ENCODE peak calls at places on chromosomes 2 and 18, in seven cellular contexts. Z is effector CD8-positive, alpha-beta T cell; W is stromal cell of bone marrow; G is naive thymus-derived CD4-positive, alpha-beta T cell; J is NCI-H2107; H is activated gamma-delta T cell treated with Interleukin-2 at 50 U/mL for 16 hours; I is cardiac fibroblast. E is an unnamed sample.

GRCh38 chr2:3313845-3314375 is 63.7 kb downstream of the EIPR1 start:
- DNase-seq in H (no peak), J (peak; percentile 9), G (no peak), Z (no peak), I (peak; percentile 12), W (no peak), E (no peak)

GRCh38 chr18:59751186-59751585 is 54.0 kb upstream of the CCBE1 start:
- DNase-seq in W (no peak), I (no peak), H (no peak), J (no peak), G (no peak), Z (no peak), E (no peak)

GRCh38 chr2:11248-11941 is 34.9 kb downstream of the FAM110C start:
- DNase-seq in H (peak; percentile 55), Z (peak; percentile 41), J (no peak), I (peak; percentile 13), W (no peak), G (peak; percentile 38), E (peak; percentile 40)

GRCh38 chr2:227324671-227325055 is 388 bp upstream of the MFF start:
- DNase-seq in I (no peak), W (no peak), J (no peak), Z (no peak), G (no peak), H (no peak), E (no peak)

GRCh38 chr2:26008095-26008494 is 25.8 kb upstream of the RAB10 start:
- DNase-seq in G (no peak), H (no peak), W (no peak), J (no peak), Z (no peak), I (no peak), E (no peak)

GRCh38 chr18:79567481-79568147 is 112.0 kb upstream of the CTDP1 start:
- DNase-seq in G (no peak), W (peak; percentile 57), H (no peak), I (peak; percentile 91), Z (no peak), J (peak; percentile 65), E (no peak)

GRCh38 chr2:211132586-211132985 is 576.2 kb downstream of the CPS1 start:
- DNase-seq in H (no peak), W (no peak), G (no peak), J (no peak), Z (no peak), I (peak; percentile 51), E (no peak)

GRCh38 chr18:48222118-48222517 is 187.1 kb downstream of the ZBTB7C start:
- DNase-seq in J (peak; percentile 98), W (peak; percentile 10), Z (no peak), H (no peak), I (peak; percentile 66), G (no peak), E (no peak)

GRCh38 chr2:233084488-233084887 is 24.3 kb downstream of the INPP5D start:
- DNase-seq in H (peak; percentile 48), W (no peak), J (no peak), I (peak; percentile 35), G (peak; percentile 62), Z (no peak), E (peak; percentile 88)

GRCh38 chr18:10006261-10006903 is 92.6 kb downstream of the VAPA start:
- DNase-seq in H (no peak), G (no peak), I (peak; percentile 70), W (peak; percentile 33), J (no peak), Z (no peak), E (no peak)

GRCh38 chr2:134009440-134009839 is 244.4 kb upstream of the MGAT5 start:
- DNase-seq in J (no peak), W (no peak), G (no peak), Z (no peak), H (no peak), I (no peak), E (no peak)

GRCh38 chr2:23478087-23478932 is 93.3 kb downstream of the KLHL29 start:
- DNase-seq in Z (no peak), I (no peak), G (no peak), H (no peak), J (no peak), W (no peak), E (no peak)

GRCh38 chr2:12320027-12320734 is 396.6 kb upstream of the TRIB2 start:
- DNase-seq in H (no peak), I (no peak), J (no peak), W (no peak), G (no peak), Z (no peak), E (no peak)

GRCh38 chr2:134489732-134490384 is 228.9 kb downstream of the TMEM163 start:
- DNase-seq in G (no peak), J (no peak), W (no peak), Z (no peak), H (no peak), I (no peak), E (no peak)